ENCODE peak calls at places on chromosomes 16 and 17, in five cellular contexts. One of them, this sample, is unnamed. For H3K27me3, the result is how much of the 10 kb centered on the place peaks cover.

GRCh38 chr17:59062509-59062908 is 44.2 kb downstream of the TRIM37 start:
- DNase-seq in right lobe of liver: no peak
- DNase-seq in cardiac muscle cell: no peak
- DNase-seq in ascending aorta: no peak
- DNase-seq in CD8-positive, alpha-beta T cell: no peak
- DNase-seq in this sample: no peak

GRCh38 chr17:49388290-49388640 is 26.2 kb upstream of the ZNF652 start:
- DNase-seq in CD8-positive, alpha-beta T cell: peak
- DNase-seq in right lobe of liver: no peak
- DNase-seq in cardiac muscle cell: no peak
- DNase-seq in ascending aorta: no peak
- DNase-seq in this sample: no peak

GRCh38 chr16:20734056-20734455 is 7.6 kb downstream of the THUMPD1 start:
- DNase-seq in CD8-positive, alpha-beta T cell: no peak
- DNase-seq in cardiac muscle cell: no peak
- DNase-seq in right lobe of liver: no peak
- DNase-seq in ascending aorta: no peak
- DNase-seq in this sample: no peak

GRCh38 chr17:65629234-65629690 is 67.8 kb upstream of the AXIN2 start:
- DNase-seq in CD8-positive, alpha-beta T cell: no peak
- DNase-seq in right lobe of liver: no peak
- DNase-seq in ascending aorta: no peak
- DNase-seq in cardiac muscle cell: no peak
- DNase-seq in this sample: no peak

GRCh38 chr17:80625627-80626026 is 81.0 kb downstream of the RPTOR start:
- DNase-seq in ascending aorta: no peak
- DNase-seq in CD8-positive, alpha-beta T cell: no peak
- DNase-seq in right lobe of liver: no peak
- DNase-seq in cardiac muscle cell: no peak
- DNase-seq in this sample: no peak

GRCh38 chr17:9790889-9791876 is at the start of gene DHRS7C:
- DNase-seq in right lobe of liver: no peak
- DNase-seq in ascending aorta: no peak
- DNase-seq in cardiac muscle cell: no peak
- DNase-seq in CD8-positive, alpha-beta T cell: no peak
- DNase-seq in this sample: no peak

GRCh38 chr16:17334096-17334495 is 136.7 kb downstream of the XYLT1 start:
- DNase-seq in ascending aorta: peak
- DNase-seq in cardiac muscle cell: no peak
- DNase-seq in right lobe of liver: no peak
- DNase-seq in CD8-positive, alpha-beta T cell: no peak
- DNase-seq in this sample: peak

GRCh38 chr17:45841098-45841497 is 3.6 kb upstream of the SPPL2C start:
- DNase-seq in cardiac muscle cell: no peak
- DNase-seq in right lobe of liver: no peak
- DNase-seq in ascending aorta: no peak
- DNase-seq in CD8-positive, alpha-beta T cell: no peak
- DNase-seq in this sample: no peak

GRCh38 chr16:23408242-23409201 is 44.5 kb downstream of the COG7 start:
- DNase-seq in right lobe of liver: no peak
- DNase-seq in ascending aorta: no peak
- DNase-seq in CD8-positive, alpha-beta T cell: no peak
- DNase-seq in cardiac muscle cell: peak
- DNase-seq in this sample: no peak

GRCh38 chr17:31902693-31903092 is 1.2 kb upstream of the UTP6 start:
- DNase-seq in cardiac muscle cell: no peak
- DNase-seq in CD8-positive, alpha-beta T cell: no peak
- DNase-seq in ascending aorta: no peak
- DNase-seq in right lobe of liver: no peak
- DNase-seq in this sample: no peak

GRCh38 chr17:35051579-35052239 is 11.8 kb downstream of the RFFL start:
- DNase-seq in ascending aorta: no peak
- DNase-seq in CD8-positive, alpha-beta T cell: no peak
- DNase-seq in cardiac muscle cell: no peak
- DNase-seq in right lobe of liver: no peak
- DNase-seq in this sample: no peak

GRCh38 chr17:74860229-74860998 is 729 bp upstream of the GRIN2C start:
- DNase-seq in ascending aorta: no peak
- DNase-seq in right lobe of liver: no peak
- DNase-seq in CD8-positive, alpha-beta T cell: no peak
- DNase-seq in cardiac muscle cell: no peak
- DNase-seq in this sample: no peak

GRCh38 chr16:31423801-31424200 is 4.4 kb downstream of the COX6A2 start:
- DNase-seq in CD8-positive, alpha-beta T cell: no peak
- DNase-seq in ascending aorta: no peak
- DNase-seq in cardiac muscle cell: no peak
- DNase-seq in right lobe of liver: no peak
- DNase-seq in this sample: no peak

GRCh38 chr17:76278952-76279741 is 14.0 kb downstream of the UBALD2 start:
- DNase-seq in cardiac muscle cell: peak
- DNase-seq in ascending aorta: peak
- DNase-seq in right lobe of liver: peak
- DNase-seq in CD8-positive, alpha-beta T cell: peak
- DNase-seq in this sample: peak

GRCh38 chr17:14310584-14310983 is 9.7 kb downstream of the HS3ST3B1 start:
- DNase-seq in ascending aorta: no peak
- DNase-seq in right lobe of liver: no peak
- DNase-seq in cardiac muscle cell: no peak
- DNase-seq in CD8-positive, alpha-beta T cell: no peak
- DNase-seq in this sample: no peak

GRCh38 chr16:17544785-17545184 is 74.0 kb upstream of the XYLT1 start:
- DNase-seq in CD8-positive, alpha-beta T cell: no peak
- DNase-seq in cardiac muscle cell: no peak
- DNase-seq in right lobe of liver: no peak
- DNase-seq in ascending aorta: no peak
- DNase-seq in this sample: no peak

GRCh38 chr16:802461-802860 is 1.9 kb upstream of the GNG13 start:
- DNase-seq in CD8-positive, alpha-beta T cell: no peak
- DNase-seq in ascending aorta: no peak
- DNase-seq in cardiac muscle cell: no peak
- DNase-seq in right lobe of liver: no peak
- DNase-seq in this sample: no peak

GRCh38 chr17:13593021-13593751 is 8.5 kb downstream of the HS3ST3A1 start:
- DNase-seq in cardiac muscle cell: no peak
- DNase-seq in CD8-positive, alpha-beta T cell: no peak
- DNase-seq in ascending aorta: no peak
- DNase-seq in right lobe of liver: no peak
- DNase-seq in this sample: no peak

GRCh38 chr17:40317345-40317873 is 8.4 kb downstream of the RARA start:
- DNase-seq in CD8-positive, alpha-beta T cell: peak
- DNase-seq in right lobe of liver: peak
- DNase-seq in cardiac muscle cell: peak
- DNase-seq in ascending aorta: no peak
- DNase-seq in this sample: peak

GRCh38 chr16:4307215-4308037 is 8.4 kb upstream of the GLIS2 start:
- DNase-seq in cardiac muscle cell: peak
- DNase-seq in right lobe of liver: peak
- DNase-seq in ascending aorta: peak
- DNase-seq in CD8-positive, alpha-beta T cell: peak
- DNase-seq in this sample: peak

GRCh38 chr16:54140057-54140787 is 146.4 kb downstream of the IRX3 start:
- DNase-seq in CD8-positive, alpha-beta T cell: no peak
- DNase-seq in ascending aorta: no peak
- DNase-seq in cardiac muscle cell: peak
- DNase-seq in right lobe of liver: no peak
- DNase-seq in this sample: no peak

GRCh38 chr17:68328676-68329075 is 37.4 kb downstream of the ARSG start:
- DNase-seq in cardiac muscle cell: no peak
- DNase-seq in ascending aorta: no peak
- DNase-seq in right lobe of liver: no peak
- DNase-seq in CD8-positive, alpha-beta T cell: no peak
- DNase-seq in this sample: no peak

GRCh38 chr16:57699899-57700298 is 5.3 kb downstream of the DRC7 start:
- DNase-seq in CD8-positive, alpha-beta T cell: no peak
- DNase-seq in ascending aorta: no peak
- DNase-seq in cardiac muscle cell: no peak
- DNase-seq in right lobe of liver: no peak
- DNase-seq in this sample: no peak

GRCh38 chr17:9828296-9829059 is 2.8 kb downstream of the GLP2R start:
- DNase-seq in right lobe of liver: no peak
- DNase-seq in ascending aorta: no peak
- DNase-seq in cardiac muscle cell: peak
- DNase-seq in CD8-positive, alpha-beta T cell: no peak
- DNase-seq in this sample: no peak

DNA sequence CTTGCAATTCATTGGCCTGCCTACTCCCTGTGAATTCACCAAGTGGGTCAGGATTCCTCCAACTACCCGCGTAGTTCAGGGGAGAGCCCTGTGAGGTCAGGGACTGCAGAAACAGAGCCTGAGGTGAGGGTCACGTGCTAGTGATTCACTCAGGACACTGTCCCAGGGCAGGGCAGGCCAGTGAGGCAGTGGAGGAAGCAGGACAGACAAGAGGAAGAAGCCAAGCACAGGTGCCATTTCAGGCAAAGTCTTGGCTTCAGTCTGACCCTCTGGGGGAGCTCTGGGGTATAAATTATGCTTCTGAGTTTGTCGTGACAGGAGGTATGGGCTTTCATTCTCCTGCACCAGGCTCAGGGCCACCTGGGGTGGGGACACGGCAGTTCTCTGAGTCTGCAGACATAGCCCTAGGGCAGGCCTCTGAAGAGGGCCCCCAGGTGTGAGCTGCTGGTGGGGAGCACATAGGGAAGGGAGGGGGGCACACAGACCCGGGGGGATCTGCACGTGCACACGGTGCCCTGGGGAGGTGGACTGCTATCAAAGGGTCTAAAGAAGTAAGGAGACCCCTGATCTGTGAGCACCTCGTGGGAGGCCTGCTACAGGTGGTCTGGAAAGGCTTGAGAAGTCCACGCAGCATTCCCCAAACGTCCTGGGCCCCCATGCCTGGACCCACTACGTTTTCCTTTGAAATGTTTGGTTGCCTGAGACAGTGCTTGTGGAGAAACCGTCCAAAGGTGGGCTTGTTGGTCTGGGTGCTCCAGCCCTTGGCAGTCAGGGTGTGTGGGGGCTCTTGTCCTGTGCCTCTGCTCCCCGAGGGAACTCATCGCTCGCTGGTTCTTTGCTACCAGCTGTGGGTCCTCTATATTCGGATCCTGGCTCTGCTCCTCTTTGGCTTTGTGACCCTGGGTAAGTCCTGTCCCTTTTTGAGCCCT is 46.4 kb downstream of the NKD1 start:
- DNase-seq in ascending aorta: no peak
- DNase-seq in cardiac muscle cell: no peak
- DNase-seq in right lobe of liver: no peak
- DNase-seq in CD8-positive, alpha-beta T cell: no peak
- DNase-seq in this sample: no peak
- H3K27ac ChIP-seq in ascending aorta: no peak
- H3K27ac ChIP-seq in cardiac muscle cell: no peak
- H3K27ac ChIP-seq in right lobe of liver: no peak
- H3K27ac ChIP-seq in CD8-positive, alpha-beta T cell: no peak
- H3K27ac ChIP-seq in this sample: no peak

GRCh38 chr17:8326591-8327583 is 12.8 kb upstream of the ODF4 start:
- DNase-seq in ascending aorta: no peak
- DNase-seq in cardiac muscle cell: peak
- DNase-seq in CD8-positive, alpha-beta T cell: peak
- DNase-seq in right lobe of liver: no peak
- DNase-seq in this sample: peak
- H3K4me3 ChIP-seq in ascending aorta: peak
- H3K4me3 ChIP-seq in cardiac muscle cell: peak
- H3K4me3 ChIP-seq in CD8-positive, alpha-beta T cell: peak
- H3K4me3 ChIP-seq in right lobe of liver: peak
- H3K4me3 ChIP-seq in this sample: peak

GRCh38 chr17:43142153-43142552 is 17.0 kb upstream of the BRCA1 start:
- DNase-seq in right lobe of liver: no peak
- DNase-seq in ascending aorta: no peak
- DNase-seq in cardiac muscle cell: no peak
- DNase-seq in CD8-positive, alpha-beta T cell: no peak
- DNase-seq in this sample: no peak
- H3K27me3 ChIP-seq in right lobe of liver: under half
- H3K27me3 ChIP-seq in ascending aorta: under half
- H3K27me3 ChIP-seq in cardiac muscle cell: under half
- H3K27me3 ChIP-seq in CD8-positive, alpha-beta T cell: under half
- H3K27me3 ChIP-seq in this sample: under half

DNA sequence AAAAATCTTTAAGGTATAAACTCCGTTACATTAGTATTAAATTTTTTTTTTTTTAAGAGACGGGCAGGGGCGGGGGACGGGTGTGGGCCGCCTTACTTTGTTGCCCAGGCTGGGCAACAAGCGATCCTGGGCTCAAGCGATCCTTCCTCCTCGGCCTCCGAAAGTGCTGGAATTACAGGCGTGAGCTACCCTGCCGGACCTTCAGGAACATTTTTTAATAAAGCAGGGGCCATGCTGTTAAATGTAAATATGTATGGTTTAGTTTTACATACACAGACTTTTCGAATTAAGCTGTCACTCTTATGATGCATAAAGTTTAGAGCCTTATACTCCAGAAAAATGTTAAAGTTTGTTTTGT is 2.4 kb downstream of the PPM1D start:
- DNase-seq in CD8-positive, alpha-beta T cell: no peak
- DNase-seq in right lobe of liver: no peak
- DNase-seq in ascending aorta: no peak
- DNase-seq in cardiac muscle cell: peak
- DNase-seq in this sample: no peak
- H3K27ac ChIP-seq in CD8-positive, alpha-beta T cell: no peak
- H3K27ac ChIP-seq in right lobe of liver: no peak
- H3K27ac ChIP-seq in ascending aorta: peak
- H3K27ac ChIP-seq in cardiac muscle cell: no peak
- H3K27ac ChIP-seq in this sample: peak

GRCh38 chr16:3173892-3174617 is 13.9 kb upstream of the OR1F1 start:
- DNase-seq in cardiac muscle cell: no peak
- DNase-seq in CD8-positive, alpha-beta T cell: no peak
- DNase-seq in ascending aorta: no peak
- DNase-seq in right lobe of liver: peak
- DNase-seq in this sample: no peak
- H3K4me3 ChIP-seq in cardiac muscle cell: no peak
- H3K4me3 ChIP-seq in CD8-positive, alpha-beta T cell: no peak
- H3K4me3 ChIP-seq in ascending aorta: no peak
- H3K4me3 ChIP-seq in right lobe of liver: no peak
- H3K4me3 ChIP-seq in this sample: no peak